ENCODE peak calls at places on chromosomes 7 and 10, in four cellular contexts. V is spleen, S is Panc1, R is heart left ventricle. W is an unnamed sample.

GRCh38 chr10:62076872-62077271 is 175.4 kb downstream of the ARID5B start:
- DNase-seq in S (peak; percentile 81), R (no peak), V (no peak), W (no peak)

GRCh38 chr7:66138994-66139752 is 24.5 kb downstream of the CRCP start:
- DNase-seq in V (no peak), S (no peak), R (no peak), W (no peak)

GRCh38 chr10:52308251-52309031 is 5.6 kb upstream of the DKK1 start:
- DNase-seq in R (peak; percentile 57), V (peak; percentile 74), S (peak; percentile 64), W (no peak)

GRCh38 chr7:96277921-96278320 is 44.0 kb downstream of the SLC25A13 start:
- DNase-seq in R (no peak), V (no peak), S (no peak), W (no peak)

GRCh38 chr7:85479918-85480658 is 293.2 kb upstream of the SEMA3D start:
- DNase-seq in S (no peak), R (no peak), V (no peak), W (no peak)

GRCh38 chr7:130974169-130974568 is 240.2 kb upstream of the KLF14 start:
- DNase-seq in R (no peak), S (no peak), V (no peak), W (no peak)

GRCh38 chr7:81871606-81872265 is 101.9 kb upstream of the HGF start:
- DNase-seq in R (no peak), V (no peak), S (no peak), W (no peak)

GRCh38 chr10:113454341-113455061 is 98.4 kb upstream of the HABP2 start:
- DNase-seq in R (peak; percentile 38), V (no peak), S (no peak), W (peak; percentile 89)

GRCh38 chr7:157932498-157933218 is 595.9 kb downstream of the DNAJB6 start:
- DNase-seq in R (no peak), V (no peak), S (peak; percentile 22), W (no peak)

GRCh38 chr10:101166430-101166829 is 35.3 kb downstream of the TLX1 start:
- DNase-seq in S (no peak), R (no peak), V (no peak), W (no peak)

GRCh38 chr7:139370301-139370942 is 10.7 kb downstream of the LUC7L2 start:
- DNase-seq in V (no peak), R (no peak), S (no peak), W (no peak)

GRCh38 chr7:116630932-116631449 is 41.0 kb upstream of the MET start:
- DNase-seq in R (peak; percentile 71), S (peak; percentile 93), V (no peak), W (no peak)

GRCh38 chr7:147803625-147804024 is 786.9 kb upstream of the C7orf33 start:
- DNase-seq in V (no peak), S (no peak), R (no peak), W (no peak)

GRCh38 chr10:30227481-30227880 is 121.6 kb downstream of the MTPAP start:
- DNase-seq in S (no peak), R (no peak), V (no peak), W (peak; percentile 37)

GRCh38 chr7:152035807-152036206 is 10.3 kb downstream of the GALNT11 start:
- DNase-seq in R (no peak), S (no peak), V (no peak), W (no peak)

GRCh38 chr10:17943033-17943745 is 8.5 kb upstream of the SLC39A12 start:
- DNase-seq in R (no peak), S (no peak), V (no peak), W (no peak)

GRCh38 chr10:6840766-6841165 is 260.7 kb upstream of the PRKCQ start:
- DNase-seq in V (no peak), S (no peak), R (no peak), W (no peak)

GRCh38 chr10:31962826-31963597 is 34.4 kb upstream of the ARHGAP12 start:
- DNase-seq in R (no peak), S (no peak), V (no peak), W (no peak)

GRCh38 chr7:38656976-38657375 is 25.8 kb upstream of the AMPH start:
- DNase-seq in R (no peak), V (no peak), S (no peak), W (no peak)

GRCh38 chr7:156061689-156062255 is 249.5 kb upstream of the SHH start:
- DNase-seq in R (no peak), V (no peak), S (no peak), W (no peak)

GRCh38 chr7:40647719-40648118 is 512.9 kb downstream of the SUGCT start:
- DNase-seq in S (no peak), V (no peak), R (no peak), W (no peak)

GRCh38 chr10:92969151-92969550 is 91.4 kb upstream of the CYP26C1 start:
- DNase-seq in V (no peak), S (no peak), R (no peak), W (no peak)

GRCh38 chr7:10707519-10707918 is 266.2 kb upstream of the PHF14 start:
- DNase-seq in V (no peak), S (no peak), R (no peak), W (no peak)

DNA sequence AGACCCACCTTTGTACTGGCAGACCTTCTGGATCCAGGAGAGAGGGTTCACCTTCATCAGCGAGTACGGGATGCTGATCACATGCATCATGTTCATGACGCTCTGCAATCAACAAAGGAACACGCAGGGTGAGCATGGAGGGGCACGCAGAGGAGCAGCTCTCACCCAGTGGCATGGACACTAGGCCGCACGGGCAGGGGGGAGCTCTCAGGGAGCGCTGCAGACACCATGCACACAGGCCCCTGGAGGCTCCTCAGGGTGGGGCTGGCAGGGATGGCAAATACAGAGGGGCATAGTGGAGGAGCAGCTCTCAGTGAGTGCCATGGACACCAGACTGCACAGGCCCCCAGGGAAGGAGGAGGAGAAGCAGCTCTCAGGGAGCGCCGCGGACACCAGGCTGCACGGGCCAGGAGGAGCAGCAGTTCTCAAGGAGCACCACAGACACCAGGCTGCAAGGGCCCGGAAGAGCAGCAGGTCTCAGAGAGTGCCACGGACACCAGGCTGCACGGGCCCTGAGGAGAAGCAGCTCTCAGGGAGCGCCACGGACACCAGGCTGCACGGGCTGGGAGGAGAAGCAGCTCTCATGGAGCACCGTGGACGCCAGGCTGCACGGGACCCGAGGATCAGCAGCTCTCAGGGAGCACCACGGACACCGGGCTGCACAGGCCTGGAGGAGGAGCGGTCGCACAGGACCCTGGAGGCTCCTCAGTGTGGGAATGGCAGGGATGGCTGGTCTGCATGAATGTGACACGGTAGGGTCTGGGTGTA is 249.5 kb downstream of the ZMYND11 start:
- DNase-seq in V (no peak), S (no peak), R (no peak), W (no peak)
- H3K36me3 ChIP-seq in V (no peaks in the 10 kb centered on the region), S (no peaks in the 10 kb centered on the region), R (peaks cover 89% of the 10 kb centered on the region), W (peaks cover 68% of the 10 kb centered on the region)

GRCh38 chr7:89002942-89003618 is 207.5 kb upstream of the TEX47 start:
- DNase-seq in R (no peak), S (no peak), V (no peak), W (no peak)
- H3K4me3 ChIP-seq in R (peak overlapping the region; percentile 36), S (peak overlapping the region; percentile 4), V (peak overlapping the region; percentile 15), W (no peak overlapping the region)

GRCh38 chr10:9275861-9276260 is 1221.4 kb downstream of the GATA3 start:
- DNase-seq in R (no peak), V (no peak), S (no peak), W (no peak)

DNA sequence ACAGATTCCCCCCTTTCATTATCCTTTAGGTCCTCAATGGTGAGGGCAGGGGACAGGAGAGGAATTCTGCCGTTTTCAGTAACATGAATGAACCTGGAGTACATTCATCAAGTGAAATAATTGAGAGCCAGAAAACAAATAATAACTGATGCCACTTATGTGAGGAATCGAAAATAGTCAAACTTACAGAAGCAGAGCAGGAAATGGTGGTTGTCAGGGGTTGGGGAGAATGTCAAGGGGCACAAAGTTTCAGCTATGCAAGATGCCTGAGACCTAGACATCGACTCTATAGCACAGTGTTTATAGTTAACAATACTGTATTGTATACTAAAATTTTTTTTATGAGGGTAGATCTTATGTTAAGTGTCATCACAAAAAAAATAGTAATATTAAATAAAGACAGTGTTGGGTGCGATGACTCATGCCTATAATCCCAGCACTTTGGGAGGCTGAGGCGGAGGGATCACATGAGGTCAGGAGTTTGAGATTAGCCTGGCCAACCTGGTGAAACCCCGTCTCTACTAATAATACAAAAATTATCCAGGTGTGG is 1219.8 kb downstream of the GATA3 start:
- DNase-seq in R (no peak), S (no peak), V (no peak), W (no peak)
- H3K36me3 ChIP-seq in R (no peaks in the 10 kb centered on the region), S (no peaks in the 10 kb centered on the region), V (no peaks in the 10 kb centered on the region), W (no peaks in the 10 kb centered on the region)

GRCh38 chr7:150955519-150956394 is 22.4 kb downstream of the KCNH2 start:
- DNase-seq in V (no peak), R (peak; percentile 86), S (no peak), W (no peak)
- H3K4me3 ChIP-seq in V (no peak overlapping the region), R (no peak overlapping the region), S (no peak overlapping the region), W (peak overlapping the region; percentile 45)

GRCh38 chr10:60796481-60796880 is 18.2 kb downstream of the CDK1 start:
- DNase-seq in S (no peak), V (no peak), R (no peak), W (no peak)
- H3K36me3 ChIP-seq in S (peaks cover 45% of the 10 kb centered on the region), V (no peaks in the 10 kb centered on the region), R (no peaks in the 10 kb centered on the region), W (no peaks in the 10 kb centered on the region)

DNA sequence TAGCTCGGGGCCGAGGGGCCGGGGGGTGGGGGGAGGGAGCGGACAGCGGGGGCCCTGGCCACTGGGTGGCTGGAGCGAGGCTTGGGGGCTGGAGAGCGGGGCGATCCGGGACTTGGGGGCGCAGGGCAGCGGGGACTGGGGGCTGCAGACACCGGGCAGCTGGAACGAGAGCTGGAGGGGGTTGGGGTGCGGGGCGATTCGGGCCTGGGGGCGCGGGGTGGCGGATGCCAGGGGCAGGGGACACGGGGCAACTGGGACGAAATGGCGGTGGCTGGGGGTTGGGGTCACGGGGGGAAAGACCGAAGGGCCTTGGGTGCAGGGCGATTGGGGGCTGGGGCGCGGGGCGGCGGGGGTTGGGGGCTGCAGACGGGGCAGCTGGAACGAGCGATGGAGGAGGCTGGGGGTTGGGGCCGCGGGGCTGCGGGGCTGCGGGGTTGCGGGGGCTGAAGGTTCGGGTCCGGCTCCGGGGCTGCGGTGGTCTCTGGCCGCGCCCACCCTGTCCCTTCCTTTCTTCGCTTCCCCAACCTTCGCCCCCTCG is 590 bp downstream of the COL26A1 start:
- DNase-seq in V (no peak), R (no peak), S (no peak), W (no peak)
- H3K4me3 ChIP-seq in V (peak overlapping the region; percentile 39), R (peak overlapping the region; percentile 61), S (peak overlapping the region; percentile 58), W (peak overlapping the region; percentile 66)

GRCh38 chr7:120695848-120696247 is 162.1 kb downstream of the TSPAN12 start:
- DNase-seq in S (no peak), R (no peak), V (no peak), W (no peak)

GRCh38 chr7:120703585-120704240 is 154.2 kb downstream of the TSPAN12 start:
- DNase-seq in S (no peak), V (no peak), R (no peak), W (no peak)

GRCh38 chr7:120700806-120701205 is 157.1 kb downstream of the TSPAN12 start:
- DNase-seq in R (no peak), S (no peak), V (no peak), W (no peak)
- H3K36me3 ChIP-seq in R (no peaks in the 10 kb centered on the region), S (no peaks in the 10 kb centered on the region), V (no peaks in the 10 kb centered on the region), W (no peaks in the 10 kb centered on the region)

GRCh38 chr7:100837099-100837836 is 9.9 kb upstream of the EPHB4 start:
- DNase-seq in S (no peak), R (peak; percentile 95), V (peak; percentile 97), W (peak; percentile 98)
- H3K4me3 ChIP-seq in S (no peak overlapping the region), R (peak overlapping the region; percentile 54), V (peak overlapping the region; percentile 39), W (peak overlapping the region; percentile 52)

DNA sequence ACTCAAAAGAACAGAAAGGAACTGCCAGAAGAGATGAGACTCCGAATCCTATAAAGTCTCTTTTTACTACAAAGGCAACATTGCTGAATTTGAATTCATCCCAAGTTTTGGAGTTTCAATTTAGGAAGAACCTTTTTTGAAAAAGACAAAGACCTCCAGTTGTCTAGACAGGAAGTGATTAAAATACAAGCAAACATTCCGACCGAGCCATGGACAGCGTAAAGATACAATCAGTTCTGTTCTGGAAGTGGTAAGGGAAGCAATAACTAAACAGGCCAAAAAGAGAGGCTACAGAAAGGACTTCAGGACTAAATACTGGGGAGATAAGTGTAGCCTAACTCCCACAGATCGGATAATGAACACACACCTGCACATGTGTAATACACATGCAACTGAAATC is 101.0 kb downstream of the SMURF1 start:
- DNase-seq in V (no peak), R (no peak), S (no peak), W (no peak)
- H3K36me3 ChIP-seq in V (peaks cover 3% of the 10 kb centered on the region), R (peaks cover 93% of the 10 kb centered on the region), S (peaks cover 7% of the 10 kb centered on the region), W (peaks cover 85% of the 10 kb centered on the region)